ENCODE peak calls at places on chromosomes 4 and X, in five cellular contexts. X is astrocyte of the spinal cord, K is ascending aorta, R is lower lobe of right lung, J is left ventricle myocardium inferior. F is an unnamed sample.

GRCh38 chr4:106273831-106274230 is 42.2 kb downstream of the TBCK start:
- DNase-seq in X (peak; percentile 15), K (no peak), R (no peak), J (no peak), F (peak; percentile 20)

GRCh38 chrX:80751456-80751855 is 58.2 kb downstream of the BRWD3 start:
- DNase-seq in X (no peak), K (no peak), R (no peak), J (no peak), F (no peak)

GRCh38 chr4:139300431-139301142 is 718 bp upstream of the NAA15 start:
- DNase-seq in X (peak; percentile 77), K (peak; percentile 74), R (no peak), J (no peak), F (peak; percentile 73)

GRCh38 chr4:156419080-156419638 is 465.5 kb upstream of the CTSO start:
- DNase-seq in X (no peak), K (no peak), R (no peak), J (no peak), F (peak; percentile 61)

GRCh38 chr4:74055096-74055495 is 16.6 kb upstream of the CXCL3 start:
- DNase-seq in X (no peak), K (no peak), R (no peak), J (no peak), F (no peak)

GRCh38 chr4:91448668-91449330 is 855.0 kb upstream of the GRID2 start:
- DNase-seq in X (peak; percentile 78), K (no peak), R (no peak), J (no peak), F (no peak)

GRCh38 chrX:37434362-37434761 is 85.2 kb downstream of the PRRG1 start:
- DNase-seq in X (no peak), K (no peak), R (no peak), J (no peak), F (no peak)

GRCh38 chrX:135596495-135596894 is 76.0 kb downstream of the INTS6L start:
- DNase-seq in X (peak; percentile 1), K (no peak), R (peak; percentile 42), J (peak; percentile 14), F (peak; percentile 26)

GRCh38 chrX:6024204-6024603 is 204.5 kb downstream of the NLGN4X start:
- DNase-seq in X (peak; percentile 49), K (no peak), R (no peak), J (no peak), F (peak; percentile 12)

GRCh38 chr4:189500970-189501369 is 439.7 kb upstream of the FRG1 start:
- DNase-seq in X (no peak), K (no peak), R (no peak), J (no peak), F (no peak)

GRCh38 chr4:74536557-74536956 is 91.6 kb downstream of the AREG start:
- DNase-seq in X (peak; percentile 38), K (no peak), R (no peak), J (no peak), F (no peak)

GRCh38 chr4:153555730-153556440 is 89.7 kb downstream of the TMEM131L start:
- DNase-seq in X (peak; percentile 91), K (peak; percentile 90), R (no peak), J (peak; percentile 90), F (peak; percentile 67)

GRCh38 chr4:130023088-130023487 is 927.1 kb downstream of the C4orf33 start:
- DNase-seq in X (no peak), K (no peak), R (no peak), J (no peak), F (no peak)

GRCh38 chr4:63619771-63620170 is 789.5 kb downstream of the TECRL start:
- DNase-seq in X (no peak), K (no peak), R (no peak), J (no peak), F (no peak)

GRCh38 chr4:166091914-166092510 is 219.0 kb downstream of the TLL1 start:
- DNase-seq in X (peak; percentile 54), K (no peak), R (no peak), J (no peak), F (peak; percentile 45)

GRCh38 chr4:85078016-85078415 is 111.5 kb upstream of the WDFY3 start:
- DNase-seq in X (no peak), K (no peak), R (no peak), J (no peak), F (no peak)

GRCh38 chrX:13691845-13692334 is 3.0 kb downstream of the RAB9A start:
- DNase-seq in X (no peak), K (no peak), R (no peak), J (no peak), F (peak; percentile 44)

GRCh38 chrX:119236599-119237525 is 777 bp downstream of the PGRMC1 start:
- DNase-seq in X (peak; percentile 43), K (peak; percentile 68), R (peak; percentile 45), J (peak; percentile 20), F (peak; percentile 54)

GRCh38 chr4:17236686-17237085 is 275.2 kb downstream of the QDPR start:
- DNase-seq in X (peak; percentile 37), K (no peak), R (no peak), J (no peak), F (peak; percentile 18)

GRCh38 chrX:73289039-73289438 is 74.4 kb upstream of the NAP1L2 start:
- DNase-seq in X (no peak), K (no peak), R (no peak), J (no peak), F (no peak)

GRCh38 chr4:133464311-133464710 is 315.2 kb downstream of the PCDH10 start:
- DNase-seq in X (no peak), K (no peak), R (no peak), J (no peak), F (no peak)

GRCh38 chr4:133465022-133465421 is 315.9 kb downstream of the PCDH10 start:
- DNase-seq in X (no peak), K (no peak), R (no peak), J (no peak), F (peak; percentile 3)

GRCh38 chr4:133467290-133467947 is 318.3 kb downstream of the PCDH10 start:
- DNase-seq in X (no peak), K (no peak), R (no peak), J (no peak), F (no peak)
- H3K4me3 ChIP-seq in X (no peak overlapping the region), K (no peak overlapping the region), R (no peak overlapping the region), J (no peak overlapping the region), F (no peak overlapping the region)

GRCh38 chr4:48557478-48557877 is 67.4 kb downstream of the ZAR1 start:
- DNase-seq in X (no peak), K (no peak), R (no peak), J (no peak), F (no peak)
- TF ChIP-seq CTCF in X (peak; percentile 38), K (no peak), R (no peak), J (peak; percentile 10), F (peak; percentile 29)

GRCh38 chr4:38330321-38330720 is 333.7 kb upstream of the KLF3 start:
- DNase-seq in X (no peak), K (no peak), R (no peak), J (no peak), F (no peak)

GRCh38 chr4:38324861-38325451 is 339.0 kb upstream of the KLF3 start:
- DNase-seq in X (no peak), K (no peak), R (no peak), J (no peak), F (no peak)

GRCh38 chr4:38326499-38326898 is 337.5 kb upstream of the KLF3 start:
- DNase-seq in X (no peak), K (no peak), R (no peak), J (no peak), F (no peak)

GRCh38 chr4:38328963-38329729 is 334.9 kb upstream of the KLF3 start:
- DNase-seq in X (no peak), K (no peak), R (no peak), J (no peak), F (no peak)

DNA sequence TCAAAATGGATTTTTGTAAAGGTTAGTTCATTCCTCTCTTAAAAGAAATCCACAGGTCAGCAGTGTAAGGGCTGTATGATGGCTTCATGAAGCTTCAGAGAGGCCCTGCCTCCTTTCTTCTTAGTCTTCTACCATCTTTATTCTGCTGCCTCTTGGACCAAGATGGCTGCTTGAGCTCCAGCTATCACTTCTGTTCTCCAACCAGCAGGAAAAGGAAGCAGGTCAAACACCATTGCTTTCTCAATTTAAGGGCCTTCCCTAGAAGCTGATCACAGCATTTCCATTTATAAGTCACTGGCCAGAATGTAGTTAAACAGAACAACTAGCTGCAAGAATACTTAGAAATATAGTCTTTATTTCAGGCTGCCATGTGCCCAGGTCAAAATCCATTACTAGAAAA is 336.8 kb upstream of the KLF3 start:
- DNase-seq in X (no peak), K (no peak), R (no peak), J (no peak), F (no peak)
- H3K4me3 ChIP-seq in X (no peak overlapping the region), K (no peak overlapping the region), R (no peak overlapping the region), J (no peak overlapping the region), F (no peak overlapping the region)

GRCh38 chr4:60746172-60746571 is 454.0 kb upstream of the ADGRL3 start:
- DNase-seq in X (no peak), K (no peak), R (no peak), J (no peak), F (no peak)

GRCh38 chr4:60743654-60744053 is 456.5 kb upstream of the ADGRL3 start:
- DNase-seq in X (peak; percentile 21), K (no peak), R (no peak), J (no peak), F (no peak)

GRCh38 chr4:60744767-60745166 is 455.4 kb upstream of the ADGRL3 start:
- DNase-seq in X (no peak), K (no peak), R (no peak), J (no peak), F (no peak)
- TF ChIP-seq CTCF in X (peak; percentile 24), K (no peak), R (no peak), J (no peak), F (peak; percentile 32)

DNA sequence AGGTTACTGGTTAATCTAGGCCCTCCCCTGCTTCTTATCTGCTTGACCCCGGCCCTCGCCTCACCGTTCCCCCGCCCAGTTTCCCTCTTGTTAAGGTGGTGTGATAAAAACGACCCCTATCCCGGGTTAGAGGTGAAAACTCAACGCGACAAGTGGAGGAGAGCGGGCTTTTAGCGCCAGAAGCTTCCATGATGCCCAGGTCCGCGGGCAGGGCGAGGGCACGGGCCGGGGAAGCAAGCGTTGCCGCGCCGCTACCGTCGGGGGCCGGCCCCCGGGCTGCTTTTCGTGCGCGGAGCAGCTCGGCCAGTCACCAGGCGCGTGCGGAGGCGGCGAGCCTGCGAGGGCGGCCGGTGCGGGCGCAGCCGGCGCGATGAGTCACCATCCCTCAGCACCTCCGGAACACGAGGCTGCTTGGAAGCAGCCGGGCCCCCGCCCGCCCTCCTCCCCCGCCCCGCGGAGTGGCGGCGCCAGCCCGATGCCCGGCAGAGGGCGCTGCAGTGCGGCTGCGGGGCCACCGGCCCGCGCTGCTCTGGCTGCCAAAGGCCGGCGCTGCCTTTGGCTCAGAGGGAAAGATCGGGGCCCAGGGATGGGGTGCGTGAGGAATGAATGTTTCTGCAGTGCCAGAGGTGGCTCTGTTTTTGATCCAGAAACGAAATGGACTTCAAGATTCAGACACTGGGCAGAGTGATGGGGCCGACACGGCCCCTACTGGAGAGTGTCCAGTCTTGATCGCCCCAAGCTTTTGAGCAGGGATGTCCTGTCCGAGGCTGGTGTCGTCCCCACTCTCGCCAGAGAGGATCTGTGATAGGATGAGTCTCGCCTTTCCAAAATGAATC is 107.8 kb downstream of the NHSL2 start:
- DNase-seq in X (peak; percentile 88), K (peak; percentile 93), R (peak; percentile 90), J (peak; percentile 84), F (peak; percentile 86)
- H3K4me3 ChIP-seq in X (no peak overlapping the region), K (no peak overlapping the region), R (peak overlapping the region; percentile 41), J (peak overlapping the region; percentile 54), F (peak overlapping the region; percentile 35)

GRCh38 chr4:122759639-122760310 is 27.3 kb downstream of the BBS12 start:
- DNase-seq in X (peak; percentile 32), K (no peak), R (no peak), J (no peak), F (no peak)
- TF ChIP-seq CTCF in X (peak; percentile 50), K (no peak), R (no peak), J (no peak), F (peak; percentile 53)

F was measured in fibroblast of villous mesenchyme.